ENCODE peak calls at places on chromosomes 11 and 22, in four cellular contexts. T, X, N and J are unnamed samples.

GRCh38 chr22:48858121-48858520 is 969.6 kb downstream of the BRD1 start:
- DNase-seq in T (no peak), X (no peak), N (no peak), J (no peak)

GRCh38 chr22:49632199-49633009 is 195.3 kb downstream of the BRD1 start:
- DNase-seq in T (peak; percentile 4), X (no peak), N (peak; percentile 62), J (peak; percentile 41)

GRCh38 chr11:77244277-77245014 is 57.0 kb downstream of the GDPD4 start:
- DNase-seq in T (peak; percentile 84), X (no peak), N (peak; percentile 78), J (peak; percentile 92)

GRCh38 chr11:10348650-10349280 is 43.9 kb downstream of the ADM start:
- DNase-seq in T (no peak), X (no peak), N (peak; percentile 30), J (peak; percentile 93)

GRCh38 chr11:4881860-4882500 is at the start of gene OR51T1:
- DNase-seq in T (no peak), X (no peak), N (peak; percentile 13), J (peak; percentile 3)

GRCh38 chr22:35418726-35419125 is 18.8 kb downstream of the MCM5 start:
- DNase-seq in T (no peak), X (no peak), N (no peak), J (no peak)

GRCh38 chr11:71139516-71140205 is 112.7 kb downstream of the SHANK2 start:
- DNase-seq in T (no peak), X (peak; percentile 62), N (no peak), J (no peak)

GRCh38 chr11:7603031-7603781 is 70.1 kb downstream of the CYB5R2 start:
- DNase-seq in T (no peak), X (no peak), N (no peak), J (peak; percentile 54)

GRCh38 chr22:19018256-19018655 is 82.2 kb upstream of the PRODH start:
- DNase-seq in T (no peak), X (no peak), N (no peak), J (no peak)

GRCh38 chr22:47164514-47165337 is 402.3 kb downstream of the TBC1D22A start:
- DNase-seq in T (no peak), X (peak; percentile 58), N (no peak), J (no peak)

GRCh38 chr11:73141031-73141308 is 1.1 kb downstream of the FCHSD2 start:
- DNase-seq in T (no peak), X (peak; percentile 91), N (peak; percentile 11), J (no peak)

GRCh38 chr11:125036933-125037332 is 26.2 kb upstream of the SLC37A2 start:
- DNase-seq in T (peak; percentile 90), X (no peak), N (peak; percentile 79), J (peak; percentile 73)

GRCh38 chr11:44094260-44094868 is 1.1 kb upstream of the EXT2 start:
- DNase-seq in T (peak; percentile 76), X (peak; percentile 85), N (peak; percentile 89), J (peak; percentile 82)

GRCh38 chr22:27128461-27129080 is 471.2 kb downstream of the MIAT start:
- DNase-seq in T (no peak), X (no peak), N (no peak), J (peak; percentile 31)

GRCh38 chr11:3989251-3989650 is 105.3 kb upstream of the RRM1 start:
- DNase-seq in T (no peak), X (no peak), N (no peak), J (no peak)

GRCh38 chr11:25593221-25593620 is 738.7 kb upstream of the ANO3 start:
- DNase-seq in T (no peak), X (no peak), N (no peak), J (no peak)

GRCh38 chr11:102592634-102593581 is 32.2 kb downstream of the MMP20 start:
- DNase-seq in T (peak; percentile 75), X (no peak), N (peak; percentile 36), J (peak; percentile 31)

GRCh38 chr22:18066181-18066859 is 11.5 kb upstream of the PEX26 start:
- DNase-seq in T (no peak), X (peak; percentile 68), N (no peak), J (peak; percentile 15)

GRCh38 chr11:79066456-79067354 is 374.1 kb downstream of the TENM4 start:
- DNase-seq in T (no peak), X (no peak), N (no peak), J (no peak)

GRCh38 chr22:27216444-27216843 is 559.1 kb downstream of the MIAT start:
- DNase-seq in T (no peak), X (no peak), N (no peak), J (no peak)

GRCh38 chr11:38425578-38425977 is 1827.5 kb upstream of the RAG2 start:
- DNase-seq in T (no peak), X (no peak), N (no peak), J (no peak)
- H3K4me3 ChIP-seq in T (no peak overlapping the region), X (no peak overlapping the region), N (no peak overlapping the region), J (no peak overlapping the region)

DNA sequence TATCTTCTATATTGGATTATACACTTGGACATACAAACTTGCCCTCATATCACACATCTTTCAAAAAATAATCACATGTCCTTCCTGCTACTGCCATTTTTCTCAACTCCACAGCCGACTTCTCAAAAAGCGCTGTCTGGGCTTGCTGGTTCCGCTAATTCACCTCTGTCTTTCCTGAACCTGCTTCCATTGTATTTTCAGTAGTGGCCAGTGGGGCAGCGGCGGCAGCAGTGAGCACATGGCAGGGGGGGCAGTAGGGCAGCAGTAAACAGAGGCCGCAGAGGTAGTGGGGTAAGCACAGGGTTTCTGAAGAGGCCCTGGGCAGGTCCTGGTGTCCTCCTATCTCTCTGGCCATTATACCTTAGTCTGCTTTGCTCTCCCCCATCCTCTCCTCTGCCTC is 126.3 kb downstream of the RRAS2 start:
- DNase-seq in T (no peak), X (no peak), N (no peak), J (no peak)
- TF ChIP-seq CTCF in T (peak; percentile 28), X (no peak), N (peak; percentile 21), J (peak; percentile 13)

GRCh38 chr11:1335811-1336761 is 26.7 kb upstream of the TOLLIP start:
- DNase-seq in T (peak; percentile 59), X (peak; percentile 92), N (peak; percentile 90), J (peak; percentile 94)
- H3K4me3 ChIP-seq in T (peak overlapping the region; percentile 49), X (peak overlapping the region; percentile 47), N (peak overlapping the region; percentile 47), J (peak overlapping the region; percentile 76)

GRCh38 chr11:61293869-61294716 is 1.0 kb downstream of the VWCE start:
- DNase-seq in T (peak; percentile 22), X (peak; percentile 79), N (peak; percentile 66), J (peak; percentile 25)
- TF ChIP-seq CTCF in T (no peak), X (no peak), N (no peak), J (peak; percentile 19)

GRCh38 chr11:21390430-21390829 is 721.0 kb downstream of the NELL1 start:
- DNase-seq in T (no peak), X (no peak), N (no peak), J (no peak)

DNA sequence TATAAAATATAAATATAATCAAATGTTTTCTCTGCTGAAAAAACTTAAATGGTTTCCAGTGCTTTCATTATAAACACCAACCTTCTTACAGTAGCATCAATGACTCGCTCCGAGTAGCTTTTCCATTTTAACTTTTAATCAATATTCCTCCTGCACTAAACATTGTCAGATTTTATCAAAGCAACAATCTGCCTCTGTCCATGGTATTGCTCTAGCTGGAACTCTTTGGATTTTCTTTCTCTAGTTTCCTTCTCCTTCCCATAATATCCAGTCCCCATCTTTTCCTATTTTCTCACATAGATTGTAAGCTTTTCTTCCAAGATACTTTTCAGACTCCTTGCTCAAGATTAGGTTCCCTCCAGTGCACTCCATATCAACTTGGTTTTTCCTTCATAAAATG is 716.3 kb downstream of the NELL1 start:
- DNase-seq in T (no peak), X (no peak), N (no peak), J (no peak)
- H3K4me3 ChIP-seq in T (no peak overlapping the region), X (no peak overlapping the region), N (no peak overlapping the region), J (no peak overlapping the region)

GRCh38 chr11:64344160-64344559 is 4.2 kb downstream of the CCDC88B start:
- DNase-seq in T (no peak), X (no peak), N (no peak), J (no peak)
- TF ChIP-seq CTCF in T (no peak), X (no peak), N (no peak), J (no peak)

GRCh38 chr11:118565062-118565461 is 669 bp downstream of the IFT46 start:
- DNase-seq in T (no peak), X (no peak), N (peak; percentile 31), J (peak; percentile 50)
- H3K4me3 ChIP-seq in T (no peak overlapping the region), X (peak overlapping the region; percentile 56), N (peak overlapping the region; percentile 71), J (peak overlapping the region; percentile 66)

GRCh38 chr11:66336234-66337102 is at the start of gene RIN1:
- DNase-seq in T (peak; percentile 95), X (peak; percentile 87), N (peak; percentile 96), J (peak; percentile 94)
- TF ChIP-seq CTCF in T (no peak), X (peak; percentile 19), N (peak; percentile 38), J (peak; percentile 56)

GRCh38 chr11:61487342-61488025 is 21.1 kb upstream of the LRRC10B start:
- DNase-seq in T (no peak), X (no peak), N (no peak), J (no peak)

GRCh38 chr11:61486004-61486615 is 22.4 kb upstream of the LRRC10B start:
- DNase-seq in T (no peak), X (no peak), N (no peak), J (no peak)

GRCh38 chr11:61486779-61487178 is 21.8 kb upstream of the LRRC10B start:
- DNase-seq in T (peak; percentile 41), X (no peak), N (no peak), J (no peak)

GRCh38 chr11:61489833-61490585 is 18.5 kb upstream of the LRRC10B start:
- DNase-seq in T (no peak), X (no peak), N (peak; percentile 22), J (peak; percentile 42)

DNA sequence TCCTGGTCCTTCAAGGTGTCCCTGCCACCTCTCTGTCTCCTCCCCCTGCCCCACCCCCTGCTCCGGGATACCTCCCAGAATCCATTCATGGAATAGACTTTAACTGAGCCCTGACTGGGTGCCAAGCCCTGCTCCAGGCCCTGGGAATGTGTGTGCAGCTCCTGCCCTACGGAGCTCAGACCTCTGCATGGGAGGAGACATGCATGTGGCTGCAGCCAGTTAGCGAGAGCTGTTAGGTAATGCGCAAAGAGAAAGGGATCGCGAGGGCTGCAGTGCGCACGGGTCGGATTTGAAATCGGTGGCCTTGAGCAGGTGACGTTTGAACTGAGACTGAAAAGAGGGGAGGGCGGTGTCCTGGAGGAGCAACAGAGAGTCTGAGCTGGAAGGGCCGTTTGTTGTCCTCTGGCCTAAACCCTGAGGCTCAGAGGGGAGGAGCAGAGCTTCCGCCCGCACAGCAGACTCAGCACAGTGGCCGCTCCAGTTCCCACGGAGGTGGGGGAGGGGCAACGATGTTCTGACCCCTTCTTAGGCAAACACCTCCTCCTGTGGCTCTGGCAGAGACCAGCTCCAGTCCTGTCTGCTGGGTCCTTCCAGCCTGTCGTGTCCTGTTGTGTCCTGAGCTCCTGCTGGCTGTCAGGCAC is 19.8 kb upstream of the LRRC10B start:
- DNase-seq in T (no peak), X (no peak), N (peak; percentile 34), J (no peak)
- H3K4me3 ChIP-seq in T (no peak overlapping the region), X (no peak overlapping the region), N (peak overlapping the region; percentile 10), J (no peak overlapping the region)

GRCh38 chr11:34209809-34210208 is 104.4 kb downstream of the NAT10 start:
- DNase-seq in T (no peak), X (no peak), N (no peak), J (no peak)
- TF ChIP-seq CTCF in T (no peak), X (no peak), N (no peak), J (no peak)